ENCODE peak calls at places on chromosomes 12 and 14, in five cellular contexts. Y is stomach; O is lower lobe of right lung; S is naive thymus-derived CD4-positive, alpha-beta T cell; N is GM23338. I is an unnamed sample.

GRCh38 chr14:30443368-30444007 is 115.5 kb upstream of the G2E3 start:
- DNase-seq in O (no peak), S (no peak), Y (no peak), N (peak), I (peak)

GRCh38 chr14:30813182-30813581 is 61.2 kb upstream of the COCH start:
- DNase-seq in O (no peak), N (no peak), S (no peak), Y (no peak), I (no peak)

GRCh38 chr12:82954572-82954971 is 267.9 kb downstream of the TMTC2 start:
- DNase-seq in S (no peak), N (no peak), Y (no peak), O (no peak), I (no peak)

GRCh38 chr14:96038558-96038919 is 623 bp upstream of the C14orf132 start:
- DNase-seq in O (no peak), N (peak), S (peak), Y (no peak), I (no peak)

GRCh38 chr12:89893972-89894706 is 185.5 kb upstream of the ATP2B1 start:
- DNase-seq in O (no peak), N (no peak), S (no peak), Y (no peak), I (peak)

GRCh38 chr12:131907379-131908081 is 13.1 kb downstream of the ULK1 start:
- DNase-seq in O (no peak), S (no peak), Y (no peak), N (no peak), I (no peak)

GRCh38 chr14:104139460-104140212 is 1.2 kb downstream of the KIF26A start:
- DNase-seq in Y (no peak), N (no peak), O (peak), S (no peak), I (no peak)

GRCh38 chr14:101639257-101639833 is 78.0 kb downstream of the DIO3 start:
- DNase-seq in O (no peak), Y (no peak), S (no peak), N (no peak), I (no peak)

GRCh38 chr12:54958048-54958658 is 26.4 kb downstream of the TESPA1 start:
- DNase-seq in O (no peak), S (peak), Y (peak), N (peak), I (peak)

GRCh38 chr14:79036506-79036905 is 866.3 kb downstream of the NRXN3 start:
- DNase-seq in N (no peak), S (no peak), O (no peak), Y (no peak), I (no peak)

GRCh38 chr12:49863946-49864816 is 21.3 kb upstream of the BCDIN3D start:
- DNase-seq in Y (no peak), N (no peak), O (no peak), S (no peak), I (no peak)

GRCh38 chr12:93156091-93156490 is 221.6 kb upstream of the NUDT4 start:
- DNase-seq in O (no peak), Y (peak), N (no peak), S (no peak), I (no peak)

GRCh38 chr12:39272934-39273770 is 169.8 kb downstream of the KIF21A start:
- DNase-seq in O (no peak), N (peak), Y (no peak), S (peak), I (peak)

GRCh38 chr12:71955946-71956345 is 17.3 kb downstream of the TPH2 start:
- DNase-seq in N (no peak), O (no peak), Y (no peak), S (no peak), I (no peak)

DNA sequence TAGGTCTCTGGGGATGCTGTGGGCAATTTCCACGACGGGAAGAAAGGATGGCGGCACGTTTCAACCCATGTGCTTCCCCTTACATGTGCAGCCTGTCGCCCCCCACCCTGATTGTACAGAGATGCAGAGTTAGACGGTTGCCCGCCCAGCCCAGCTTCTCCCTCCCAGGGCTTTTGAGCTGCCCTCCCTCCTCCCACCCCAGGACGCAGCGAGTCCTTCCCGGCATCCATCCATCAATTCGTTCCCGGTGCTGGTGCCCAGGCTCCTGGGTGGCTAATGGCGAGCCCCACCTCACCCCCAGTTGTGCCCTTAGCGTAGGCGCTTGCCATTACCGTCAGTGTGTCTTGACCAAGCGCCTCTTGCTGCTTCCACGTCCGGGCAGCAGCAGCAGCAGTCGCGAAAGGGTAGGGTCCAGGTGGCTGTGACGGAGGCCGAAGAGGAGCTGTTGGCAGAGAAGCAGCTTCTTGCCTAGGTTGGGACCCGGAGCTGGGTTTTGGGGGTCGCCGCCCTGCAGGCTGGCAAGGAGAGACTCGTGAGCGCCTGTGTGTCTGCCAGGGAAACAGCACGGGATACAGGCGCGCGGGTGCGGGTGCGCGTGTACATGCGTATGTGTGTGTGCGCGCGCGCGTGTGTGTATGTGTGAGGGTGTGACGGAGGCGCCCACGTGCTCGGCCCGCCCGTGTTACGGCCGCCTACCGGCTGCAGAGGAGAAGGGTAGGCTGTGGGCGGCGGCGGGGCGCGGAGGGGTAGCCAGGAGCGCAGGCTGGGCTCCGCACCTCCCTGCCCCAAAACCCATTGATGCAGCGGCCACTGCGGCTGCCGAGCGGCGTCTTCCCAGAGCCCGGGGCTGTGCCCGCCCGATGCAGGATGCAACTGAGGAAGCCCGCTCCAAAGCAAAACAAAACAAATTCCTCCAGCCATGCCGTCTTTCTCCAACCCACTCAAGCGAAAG is at the start of gene SLC6A15:
- DNase-seq in S (no peak), N (peak), Y (no peak), O (peak), I (no peak)
- H3K4me3 ChIP-seq in S (no peak), N (peak), Y (peak), O (peak), I (peak)

DNA sequence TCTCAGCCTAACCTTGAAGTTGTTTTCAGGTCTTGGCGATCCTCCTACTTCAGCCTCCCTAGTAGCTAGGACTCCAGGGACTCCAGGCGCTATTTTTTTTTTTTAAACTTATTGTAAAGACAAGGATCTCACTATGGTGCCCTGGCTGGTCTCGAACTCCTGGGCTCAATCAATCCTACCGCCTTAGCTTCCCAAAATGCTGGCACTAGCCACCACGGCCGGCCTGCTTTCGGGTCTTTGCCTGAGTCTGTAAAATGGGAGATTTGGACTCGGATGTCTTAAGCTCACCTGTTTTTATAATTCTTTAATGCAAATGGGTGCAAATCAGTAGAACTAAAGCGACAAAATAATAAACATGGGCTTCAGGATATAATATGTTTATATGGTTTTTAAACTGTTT is 858 bp upstream of the SYT10 start:
- DNase-seq in N (no peak), O (no peak), S (no peak), Y (no peak), I (no peak)
- H3K4me3 ChIP-seq in N (peak), O (no peak), S (no peak), Y (no peak), I (no peak)

GRCh38 chr14:69573841-69574265 is 818 bp downstream of the CCDC177 start:
- DNase-seq in O (no peak), S (no peak), N (peak), Y (no peak), I (no peak)
- H3K4me3 ChIP-seq in O (peak), S (peak), N (peak), Y (no peak), I (no peak)

GRCh38 chr14:64708148-64709004 is 4.2 kb downstream of the PLEKHG3 start:
- DNase-seq in Y (no peak), N (peak), S (peak), O (peak), I (no peak)
- H3K4me3 ChIP-seq in Y (peak), N (peak), S (peak), O (peak), I (no peak)

GRCh38 chr12:181921-182320 is 32.0 kb downstream of the SLC6A12 start:
- DNase-seq in S (no peak), O (peak), N (no peak), Y (no peak), I (no peak)
- H3K4me3 ChIP-seq in S (no peak), O (peak), N (no peak), Y (no peak), I (no peak)

GRCh38 chr12:110554184-110554583 is 28.9 kb downstream of the PPTC7 start:
- DNase-seq in Y (no peak), O (no peak), S (no peak), N (no peak), I (no peak)

GRCh38 chr12:110556705-110557104 is 26.4 kb downstream of the PPTC7 start:
- DNase-seq in N (no peak), Y (no peak), S (no peak), O (no peak), I (no peak)

GRCh38 chr12:110560048-110560447 is 23.1 kb downstream of the PPTC7 start:
- DNase-seq in S (no peak), O (no peak), N (no peak), Y (no peak), I (no peak)

GRCh38 chr12:110557300-110557699 is 25.8 kb downstream of the PPTC7 start:
- DNase-seq in O (no peak), S (no peak), Y (no peak), N (no peak), I (no peak)

DNA sequence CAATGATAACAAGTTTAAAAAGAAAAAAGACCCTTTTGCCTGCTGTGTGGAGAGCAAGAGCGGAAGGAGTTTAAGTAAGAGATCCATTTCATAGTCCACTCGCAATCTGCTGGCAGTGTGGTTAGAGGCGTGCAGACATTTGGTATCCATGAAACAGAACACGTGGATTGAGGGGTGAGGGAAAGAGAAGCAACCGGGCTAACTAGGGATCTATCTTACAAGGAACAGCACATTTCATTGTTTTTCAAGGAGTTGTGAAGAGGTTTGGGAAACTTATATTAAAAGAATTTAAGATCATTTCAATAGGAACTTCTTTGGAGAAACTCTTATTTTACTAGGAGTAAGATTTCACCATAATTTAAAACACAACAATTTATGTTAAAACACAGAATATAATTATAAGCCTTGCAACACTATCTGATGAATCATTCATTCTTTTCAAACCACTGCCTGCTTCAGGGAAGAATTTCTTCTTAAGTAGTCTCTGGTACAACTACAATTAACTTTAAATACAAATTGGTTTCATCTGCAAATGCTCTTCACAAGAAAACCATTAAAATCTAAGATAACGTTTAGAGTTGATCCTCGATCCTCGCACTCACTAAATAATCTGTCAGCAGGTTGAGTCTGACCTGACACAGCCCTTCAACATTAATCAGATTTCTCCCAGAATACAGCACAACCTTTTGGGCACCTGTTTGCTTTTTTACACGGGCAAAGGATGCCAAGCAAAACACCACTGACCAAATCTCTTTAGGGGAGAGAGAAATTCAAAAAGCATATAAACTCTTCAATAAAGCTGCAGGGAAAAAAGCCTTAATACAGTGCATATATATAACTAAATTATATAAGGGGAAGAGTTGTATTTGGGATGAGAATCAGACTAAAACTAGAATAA is 27.4 kb downstream of the PPTC7 start:
- DNase-seq in N (no peak), O (no peak), Y (no peak), S (no peak), I (peak)
- H3K4me3 ChIP-seq in N (no peak), O (no peak), Y (no peak), S (no peak), I (no peak)

DNA sequence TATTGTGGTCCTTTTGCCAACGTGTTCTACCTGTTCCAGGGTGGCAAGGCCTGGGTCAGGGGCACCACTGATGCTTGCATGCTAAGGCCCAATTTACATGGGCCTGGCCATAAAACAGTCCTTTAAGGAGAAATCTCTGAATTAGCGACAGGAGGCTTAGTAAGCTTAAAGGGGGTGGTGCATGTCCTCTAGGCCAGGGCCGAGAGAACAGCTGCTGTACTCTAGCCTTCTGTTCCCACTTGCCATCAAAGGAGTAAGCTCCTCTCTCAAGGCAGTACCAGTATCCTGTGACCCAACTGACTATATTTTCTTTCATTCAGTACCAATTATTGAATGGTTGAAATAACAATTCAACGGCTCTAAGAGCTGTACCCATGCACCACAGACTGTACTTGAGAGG is 67.7 kb upstream of the ZDHHC17 start:
- DNase-seq in S (no peak), N (no peak), Y (no peak), O (no peak), I (no peak)
- H3K4me3 ChIP-seq in S (no peak), N (no peak), Y (no peak), O (no peak), I (no peak)

GRCh38 chr12:6869049-6870021 is 2.0 kb downstream of the TPI1 start:
- DNase-seq in O (peak), S (peak), Y (peak), N (peak), I (no peak)
- H3K4me3 ChIP-seq in O (peak), S (no peak), Y (peak), N (peak), I (peak)